ENCODE peak calls at places on chromosomes 6 and 20, in five cellular contexts. One of them, this sample, is unnamed.

GRCh38 chr6:156953478-156954146 is 176.4 kb downstream of the ARID1B start:
- DNase-seq in endothelial cell: no peak
- DNase-seq in activated T-cell treated with anti-CD3 and anti-CD28 coated beads for 24 hours: no peak
- DNase-seq in Kasumi-1: peak; percentile 26
- DNase-seq in effector memory CD8-positive, alpha-beta T cell: no peak
- DNase-seq in this sample: no peak

GRCh38 chr20:58619847-58620431 is 31.1 kb upstream of the STX16 start:
- DNase-seq in activated T-cell treated with anti-CD3 and anti-CD28 coated beads for 24 hours: no peak
- DNase-seq in effector memory CD8-positive, alpha-beta T cell: no peak
- DNase-seq in endothelial cell: no peak
- DNase-seq in Kasumi-1: no peak
- DNase-seq in this sample: peak; percentile 31

GRCh38 chr6:66396145-66396544 is 689.1 kb upstream of the EYS start:
- DNase-seq in effector memory CD8-positive, alpha-beta T cell: no peak
- DNase-seq in activated T-cell treated with anti-CD3 and anti-CD28 coated beads for 24 hours: no peak
- DNase-seq in endothelial cell: no peak
- DNase-seq in Kasumi-1: no peak
- DNase-seq in this sample: no peak

GRCh38 chr6:35919085-35919826 is 1.6 kb downstream of the SRPK1 start:
- DNase-seq in effector memory CD8-positive, alpha-beta T cell: no peak
- DNase-seq in Kasumi-1: no peak
- DNase-seq in activated T-cell treated with anti-CD3 and anti-CD28 coated beads for 24 hours: no peak
- DNase-seq in endothelial cell: no peak
- DNase-seq in this sample: no peak

GRCh38 chr6:166825553-166826145 is 130.7 kb downstream of the RNASET2 start:
- DNase-seq in effector memory CD8-positive, alpha-beta T cell: no peak
- DNase-seq in Kasumi-1: no peak
- DNase-seq in activated T-cell treated with anti-CD3 and anti-CD28 coated beads for 24 hours: no peak
- DNase-seq in endothelial cell: no peak
- DNase-seq in this sample: no peak

GRCh38 chr6:31068738-31069340 is 43.5 kb downstream of the C6orf15 start:
- DNase-seq in activated T-cell treated with anti-CD3 and anti-CD28 coated beads for 24 hours: peak; percentile 51
- DNase-seq in effector memory CD8-positive, alpha-beta T cell: peak; percentile 72
- DNase-seq in Kasumi-1: peak; percentile 77
- DNase-seq in endothelial cell: peak; percentile 68
- DNase-seq in this sample: peak; percentile 66

GRCh38 chr6:34021001-34021838 is 124.7 kb downstream of the GRM4 start:
- DNase-seq in endothelial cell: no peak
- DNase-seq in Kasumi-1: no peak
- DNase-seq in effector memory CD8-positive, alpha-beta T cell: no peak
- DNase-seq in activated T-cell treated with anti-CD3 and anti-CD28 coated beads for 24 hours: no peak
- DNase-seq in this sample: no peak

GRCh38 chr6:166553563-166554271 is 32.8 kb downstream of the RAMACL start:
- DNase-seq in effector memory CD8-positive, alpha-beta T cell: no peak
- DNase-seq in activated T-cell treated with anti-CD3 and anti-CD28 coated beads for 24 hours: no peak
- DNase-seq in endothelial cell: no peak
- DNase-seq in Kasumi-1: no peak
- DNase-seq in this sample: no peak

GRCh38 chr6:83708970-83709747 is at the start of gene SNAP91:
- DNase-seq in Kasumi-1: peak; percentile 23
- DNase-seq in endothelial cell: peak; percentile 56
- DNase-seq in activated T-cell treated with anti-CD3 and anti-CD28 coated beads for 24 hours: no peak
- DNase-seq in effector memory CD8-positive, alpha-beta T cell: no peak
- DNase-seq in this sample: no peak

GRCh38 chr20:4602297-4602631 is 119.4 kb upstream of the PRND start:
- DNase-seq in effector memory CD8-positive, alpha-beta T cell: no peak
- DNase-seq in Kasumi-1: no peak
- DNase-seq in endothelial cell: no peak
- DNase-seq in activated T-cell treated with anti-CD3 and anti-CD28 coated beads for 24 hours: no peak
- DNase-seq in this sample: no peak

GRCh38 chr6:125732398-125732797 is 17.0 kb upstream of the HEY2 start:
- DNase-seq in effector memory CD8-positive, alpha-beta T cell: no peak
- DNase-seq in endothelial cell: no peak
- DNase-seq in Kasumi-1: no peak
- DNase-seq in activated T-cell treated with anti-CD3 and anti-CD28 coated beads for 24 hours: no peak
- DNase-seq in this sample: no peak

GRCh38 chr6:118313762-118314161 is 234.3 kb upstream of the PLN start:
- DNase-seq in effector memory CD8-positive, alpha-beta T cell: no peak
- DNase-seq in endothelial cell: no peak
- DNase-seq in activated T-cell treated with anti-CD3 and anti-CD28 coated beads for 24 hours: no peak
- DNase-seq in Kasumi-1: no peak
- DNase-seq in this sample: no peak

GRCh38 chr6:106119526-106119925 is 33.4 kb downstream of the PRDM1 start:
- DNase-seq in effector memory CD8-positive, alpha-beta T cell: no peak
- DNase-seq in Kasumi-1: no peak
- DNase-seq in activated T-cell treated with anti-CD3 and anti-CD28 coated beads for 24 hours: no peak
- DNase-seq in endothelial cell: no peak
- DNase-seq in this sample: no peak

GRCh38 chr6:107495196-107495643 is 5.3 kb downstream of the SOBP start:
- DNase-seq in endothelial cell: no peak
- DNase-seq in Kasumi-1: no peak
- DNase-seq in effector memory CD8-positive, alpha-beta T cell: no peak
- DNase-seq in activated T-cell treated with anti-CD3 and anti-CD28 coated beads for 24 hours: no peak
- DNase-seq in this sample: no peak

This sample was measured in stimulated activated naive B cell treated with anti-CD40 and anti-IgM and Interleukin-4, amounts not matched to agents 10 μg/mL and 1 μg/mL and 100 μg/mL, for 72 hours.